ENCODE peak calls at places on chromosomes 4 and X, in eight cellular contexts. D is GM12878, Q is SK-N-SH, O is GM23338, G is HCT116, L is HL-60, P is K562, I is HepG2. R is an unnamed sample.

GRCh38 chrX:2817036-2817435 is 11.7 kb upstream of the GYG2 start:
- DNase-seq in D (no peak), Q (no peak), O (no peak), G (no peak), L (no peak), P (no peak), I (no peak), R (no peak)

GRCh38 chr4:15654556-15655222 is 468 bp downstream of the FBXL5 start:
- DNase-seq in D (no peak), Q (no peak), O (peak), G (no peak), L (peak), P (no peak), I (peak), R (peak)

GRCh38 chr4:181278941-181279340 is 964.3 kb upstream of the TENM3 start:
- DNase-seq in D (no peak), Q (no peak), O (peak), G (no peak), L (no peak), P (no peak), I (no peak), R (no peak)

GRCh38 chr4:2259541-2260267 is 2.2 kb downstream of the MXD4 start:
- DNase-seq in D (no peak), Q (no peak), O (no peak), G (no peak), L (no peak), P (no peak), I (no peak), R (no peak)

GRCh38 chr4:59339631-59340030 is 1860.5 kb upstream of the ADGRL3 start:
- DNase-seq in D (no peak), Q (no peak), O (peak), G (no peak), L (no peak), P (no peak), I (no peak), R (no peak)

GRCh38 chr4:95155759-95156451 is 392.9 kb downstream of the UNC5C start:
- DNase-seq in D (no peak), Q (peak), O (peak), G (peak), L (no peak), P (peak), I (peak), R (peak)

GRCh38 chrX:25277574-25277973 is 261.8 kb upstream of the ARX start:
- DNase-seq in D (no peak), Q (no peak), O (no peak), G (no peak), L (no peak), P (no peak), I (no peak), R (no peak)

GRCh38 chrX:118066867-118067515 is 49.6 kb downstream of the KLHL13 start:
- DNase-seq in D (no peak), Q (no peak), O (no peak), G (no peak), L (no peak), P (no peak), I (no peak), R (no peak)

GRCh38 chr4:8410641-8411271 is 29.8 kb downstream of the ACOX3 start:
- DNase-seq in D (no peak), Q (peak), O (peak), G (peak), L (peak), P (peak), I (peak), R (peak)

GRCh38 chr4:166846939-166847338 is 387.4 kb downstream of the SPOCK3 start:
- DNase-seq in D (no peak), Q (no peak), O (no peak), G (no peak), L (no peak), P (no peak), I (no peak), R (no peak)
- TF ChIP-seq REST in D (no peak), Q (no peak), O (no peak), G (no peak), L (no peak), P (no peak), I (no peak), R (no peak)

DNA sequence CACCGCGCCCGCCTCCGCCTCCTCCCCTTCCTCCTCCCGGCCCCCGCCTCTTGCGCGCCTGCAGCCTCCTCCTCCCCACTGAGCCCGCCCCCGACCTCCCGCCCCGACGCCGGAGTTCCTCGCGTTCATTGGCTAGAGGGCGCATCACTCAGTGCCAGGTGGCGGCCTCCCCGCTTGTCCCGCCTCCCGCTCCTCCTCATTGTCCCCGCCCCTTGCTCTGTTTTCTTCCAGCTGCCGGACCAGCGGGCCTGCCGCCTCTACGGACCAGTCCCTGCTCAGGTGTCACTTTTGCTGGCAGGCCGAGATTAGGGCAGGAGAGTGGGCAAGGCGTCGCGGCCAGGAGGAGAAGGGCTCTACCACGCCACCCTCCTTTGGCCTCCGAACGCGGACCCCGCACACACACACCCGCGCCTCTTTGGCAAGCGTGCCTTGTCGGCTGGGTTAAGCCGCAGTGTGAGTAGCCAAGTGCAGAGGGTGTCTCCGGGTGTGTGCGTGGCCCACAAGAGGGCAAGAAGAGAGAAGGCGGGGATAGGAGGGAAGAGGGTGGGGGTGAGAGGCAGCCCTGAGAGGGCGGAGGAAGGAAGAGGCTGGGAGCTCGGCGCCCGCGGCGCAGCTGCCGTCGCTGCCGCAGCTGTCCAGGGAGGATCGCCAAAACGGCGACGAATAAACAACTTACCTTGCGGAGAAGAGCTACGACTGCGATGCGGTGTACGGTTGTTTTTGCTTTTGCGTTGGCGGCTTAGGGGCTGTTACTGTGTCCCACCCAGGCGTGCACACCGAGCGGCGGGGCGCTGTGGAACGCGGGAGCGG is 436 bp upstream of the PPP3CA start:
- DNase-seq in D (peak), Q (peak), O (peak), G (peak), L (peak), P (peak), I (peak), R (peak)
- TF ChIP-seq REST in D (no peak), Q (peak), O (no peak), G (no peak), L (no peak), P (no peak), I (no peak), R (no peak)

GRCh38 chrX:136480383-136480782 is 7.4 kb upstream of the BRS3 start:
- DNase-seq in D (no peak), Q (no peak), O (no peak), G (no peak), L (no peak), P (no peak), I (no peak), R (no peak)

GRCh38 chrX:136473663-136474062 is 14.1 kb upstream of the BRS3 start:
- DNase-seq in D (no peak), Q (no peak), O (no peak), G (no peak), L (peak), P (no peak), I (no peak), R (no peak)

GRCh38 chrX:136475236-136475635 is 12.5 kb upstream of the BRS3 start:
- DNase-seq in D (no peak), Q (no peak), O (no peak), G (no peak), L (no peak), P (no peak), I (no peak), R (no peak)

GRCh38 chrX:136477026-136477425 is 10.7 kb upstream of the BRS3 start:
- DNase-seq in D (no peak), Q (peak), O (no peak), G (no peak), L (no peak), P (no peak), I (no peak), R (peak)

GRCh38 chrX:136476501-136476900 is 11.2 kb upstream of the BRS3 start:
- DNase-seq in D (no peak), Q (no peak), O (no peak), G (no peak), L (no peak), P (no peak), I (no peak), R (no peak)
- TF ChIP-seq REST in D (no peak), Q (no peak), O (no peak), G (no peak), L (no peak), P (no peak), I (no peak), R (no peak)

DNA sequence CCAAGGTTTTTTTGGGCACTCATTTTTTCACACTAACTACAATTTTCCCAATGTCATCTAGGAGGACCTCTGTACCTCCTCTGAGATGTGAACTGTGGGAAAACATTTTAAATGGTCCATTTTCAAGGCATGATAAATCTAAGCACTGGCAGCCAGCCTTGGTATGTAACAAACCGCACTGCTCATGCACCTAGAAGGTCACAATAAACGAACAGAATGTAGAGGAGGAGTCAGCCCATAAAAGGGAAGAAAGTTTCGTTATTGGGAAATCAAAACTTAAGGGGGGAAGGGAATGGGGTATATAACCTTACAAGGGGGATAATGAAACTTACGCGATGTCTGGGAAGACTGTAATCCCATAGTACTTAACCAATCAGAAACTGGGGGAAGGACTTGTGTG is 16.4 kb downstream of the COX18 start:
- DNase-seq in D (no peak), Q (no peak), O (no peak), G (no peak), L (no peak), P (no peak), I (no peak), R (no peak)
- TF ChIP-seq REST in D (no peak), Q (no peak), O (no peak), G (no peak), L (no peak), P (no peak), I (no peak), R (no peak)